ENCODE peak calls at places on chromosome 7, in four cellular contexts. G is GM23338, S is GM12892, I is Panc1. V is an unnamed sample.

GRCh38 chr7:88344956-88345832 is 38.5 kb upstream of the STEAP4 start:
- DNase-seq in I (no peak), S (no peak), G (peak), V (no peak)

GRCh38 chr7:68291710-68292109 is 1295.1 kb downstream of the TYW1 start:
- DNase-seq in I (no peak), G (no peak), S (no peak), V (no peak)

GRCh38 chr7:82210422-82211184 is 233.0 kb downstream of the CACNA2D1 start:
- DNase-seq in I (no peak), G (no peak), S (no peak), V (no peak)

GRCh38 chr7:117600912-117601311 is 121.1 kb downstream of the CFTR start:
- DNase-seq in I (no peak), G (no peak), S (no peak), V (no peak)

GRCh38 chr7:107779647-107780099 is 23.4 kb downstream of the SLC26A3 start:
- DNase-seq in I (no peak), G (no peak), S (no peak), V (no peak)

GRCh38 chr7:46654546-46655443 is 733.7 kb upstream of the IGFBP3 start:
- DNase-seq in S (no peak), I (no peak), G (no peak), V (no peak)

GRCh38 chr7:20164420-20165145 is 52.6 kb downstream of the MACC1 start:
- DNase-seq in I (no peak), S (no peak), G (no peak), V (no peak)

GRCh38 chr7:12491526-12491925 is 79.0 kb upstream of the SCIN start:
- DNase-seq in I (no peak), S (no peak), G (no peak), V (no peak)

GRCh38 chr7:38428040-38428439 is 154.6 kb upstream of the TARP start:
- DNase-seq in G (no peak), S (no peak), I (no peak), V (no peak)

GRCh38 chr7:17466201-17466600 is 167.7 kb downstream of the AHR start:
- DNase-seq in G (no peak), I (no peak), S (no peak), V (no peak)

GRCh38 chr7:94182066-94182465 is 177.9 kb upstream of the BET1 start:
- DNase-seq in I (peak), S (no peak), G (no peak), V (no peak)

GRCh38 chr7:64882341-64883112 is 20.5 kb upstream of the ZNF273 start:
- DNase-seq in I (no peak), G (peak), S (peak), V (peak)

GRCh38 chr7:68107256-68107655 is 1110.6 kb downstream of the TYW1 start:
- DNase-seq in I (no peak), S (no peak), G (no peak), V (no peak)

GRCh38 chr7:32030904-32031692 is 39.1 kb downstream of the PDE1C start:
- DNase-seq in G (no peak), S (no peak), I (no peak), V (no peak)

GRCh38 chr7:104209063-104209462 is 1.2 kb upstream of the ORC5 start:
- DNase-seq in G (no peak), I (no peak), S (no peak), V (no peak)

GRCh38 chr7:27187158-27187701 is 2.2 kb upstream of the HOXA11 start:
- DNase-seq in I (no peak), S (no peak), G (no peak), V (no peak)

GRCh38 chr7:107319724-107320228 is 150.1 kb upstream of the GPR22 start:
- DNase-seq in G (no peak), I (no peak), S (no peak), V (no peak)

GRCh38 chr7:128112781-128113221 is 81.6 kb upstream of the LRRC4 start:
- DNase-seq in S (no peak), I (no peak), G (no peak), V (peak)

GRCh38 chr7:87027900-87028299 is 31.6 kb downstream of the ELAPOR2 start:
- DNase-seq in I (no peak), G (no peak), S (no peak), V (no peak)

GRCh38 chr7:28231181-28231580 is 50.6 kb upstream of the JAZF1 start:
- DNase-seq in S (no peak), I (no peak), G (no peak), V (no peak)

GRCh38 chr7:124762611-124763143 is 2.9 kb downstream of the GPR37 start:
- DNase-seq in I (no peak), S (no peak), G (no peak), V (no peak)

GRCh38 chr7:27172388-27172774 is 1.7 kb downstream of the HOXA10 start:
- DNase-seq in S (no peak), G (no peak), I (no peak), V (peak)

GRCh38 chr7:45923290-45923689 is 2.2 kb upstream of the IGFBP3 start:
- DNase-seq in S (no peak), I (no peak), G (peak), V (no peak)

GRCh38 chr7:155371884-155372781 is 74.5 kb downstream of the INSIG1 start:
- DNase-seq in I (no peak), G (peak), S (peak), V (no peak)

GRCh38 chr7:25862993-25863726 is 288.8 kb upstream of the NFE2L3 start:
- DNase-seq in G (no peak), I (no peak), S (no peak), V (no peak)

GRCh38 chr7:46486264-46487206 is 565.5 kb upstream of the IGFBP3 start:
- DNase-seq in I (peak), G (no peak), S (no peak), V (no peak)

GRCh38 chr7:143355450-143356385 is 6.8 kb downstream of the FAM131B start:
- DNase-seq in S (no peak), I (no peak), G (peak), V (no peak)

GRCh38 chr7:55099086-55099831 is 80.4 kb downstream of the EGFR start:
- DNase-seq in I (no peak), G (no peak), S (no peak), V (no peak)

GRCh38 chr7:36115448-36116321 is 37.4 kb upstream of the EEPD1 start:
- DNase-seq in I (peak), S (peak), G (no peak), V (no peak)

GRCh38 chr7:99372275-99373085 is 2.0 kb upstream of the ARPC1B start:
- DNase-seq in G (peak), S (no peak), I (no peak), V (no peak)

GRCh38 chr7:85508642-85509429 is 322.0 kb upstream of the SEMA3D start:
- DNase-seq in S (no peak), G (no peak), I (no peak), V (no peak)

GRCh38 chr7:66871076-66871475 is 49.9 kb upstream of the TMEM248 start:
- DNase-seq in I (no peak), G (no peak), S (no peak), V (no peak)

GRCh38 chr7:91034459-91035368 is 229.5 kb upstream of the FZD1 start:
- DNase-seq in S (peak), I (peak), G (peak), V (no peak)

GRCh38 chr7:50495746-50496145 is 45.6 kb upstream of the FIGNL1 start:
- DNase-seq in S (no peak), I (no peak), G (no peak), V (no peak)

GRCh38 chr7:2622869-2623697 is 8.7 kb upstream of the TTYH3 start:
- DNase-seq in S (no peak), G (no peak), I (no peak), V (no peak)

GRCh38 chr7:2619120-2619519 is 12.7 kb upstream of the TTYH3 start:
- DNase-seq in I (no peak), G (no peak), S (no peak), V (no peak)

GRCh38 chr7:2621948-2622640 is 9.7 kb upstream of the TTYH3 start:
- DNase-seq in S (no peak), I (no peak), G (peak), V (no peak)

GRCh38 chr7:2623698-2624014 is 8.1 kb upstream of the TTYH3 start:
- DNase-seq in G (no peak), S (no peak), I (no peak), V (no peak)

GRCh38 chr7:2621061-2621828 is 10.5 kb upstream of the TTYH3 start:
- DNase-seq in G (peak), S (no peak), I (no peak), V (no peak)
- TF ChIP-seq POLR2AphosphoS5 in G (no peak), S (no peak), I (no peak), V (no peak)

GRCh38 chr7:1085266-1085665 is 2.6 kb upstream of the GPER1 start:
- DNase-seq in S (no peak), G (no peak), I (no peak), V (no peak)

GRCh38 chr7:1087952-1088920 is at the start of gene GPER1:
- DNase-seq in S (no peak), I (no peak), G (peak), V (no peak)

GRCh38 chr7:1087462-1087809 is 477 bp upstream of the GPER1 start:
- DNase-seq in I (no peak), S (no peak), G (no peak), V (no peak)

GRCh38 chr7:1085910-1086421 is 1.9 kb upstream of the GPER1 start:
- DNase-seq in I (no peak), S (no peak), G (no peak), V (no peak)

GRCh38 chr7:1086588-1087461 is 1.1 kb upstream of the GPER1 start:
- DNase-seq in I (no peak), G (peak), S (peak), V (peak)
- TF ChIP-seq POLR2AphosphoS5 in I (no peak), G (peak), S (peak), V (no peak)

GRCh38 chr7:1555813-1556540 is at the start of gene TMEM184A:
- DNase-seq in I (no peak), G (peak), S (peak), V (peak)
- TF ChIP-seq POLR2AphosphoS5 in I (no peak), G (no peak), S (no peak), V (peak)

DNA sequence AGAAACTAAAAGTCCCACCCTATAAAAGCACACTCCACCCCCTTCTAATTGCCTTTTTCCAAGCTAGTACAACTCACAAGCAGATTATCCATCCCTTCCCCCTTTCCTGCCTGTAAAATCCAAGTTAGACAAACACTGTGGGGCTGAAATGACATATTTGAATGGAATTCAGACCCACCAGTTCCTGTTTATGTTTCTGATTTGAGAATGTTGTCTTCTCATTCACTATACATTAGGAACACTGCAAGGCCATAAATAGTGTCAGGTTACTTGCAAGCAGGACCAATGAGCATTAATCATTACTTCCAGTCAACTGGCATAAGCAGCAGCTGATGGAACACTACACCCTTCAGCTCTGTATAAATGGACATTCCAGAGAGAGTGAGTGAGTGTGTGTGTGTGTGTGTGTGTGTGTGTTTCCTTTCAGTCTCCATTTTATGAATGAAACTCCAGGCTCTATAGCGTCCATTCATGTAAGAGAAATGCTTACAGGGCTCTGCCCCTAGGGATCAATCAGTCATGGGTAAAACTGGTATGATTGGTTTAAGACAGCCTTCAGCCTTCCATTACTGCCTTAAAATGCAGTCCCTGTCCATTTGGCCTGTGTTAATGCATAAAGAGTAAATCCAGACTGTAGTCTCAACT is 69.3 kb downstream of the ETV1 start:
- DNase-seq in I (peak), G (peak), S (no peak), V (no peak)
- TF ChIP-seq POLR2AphosphoS5 in I (no peak), G (no peak), S (no peak), V (no peak)

GRCh38 chr7:75565129-75565528 is 73.0 kb downstream of the SPDYE5 start:
- DNase-seq in S (no peak), I (peak), G (peak), V (peak)
- TF ChIP-seq POLR2AphosphoS5 in S (no peak), I (no peak), G (no peak), V (peak)

GRCh38 chr7:133629696-133630095 is 376.8 kb downstream of the EXOC4 start:
- DNase-seq in I (no peak), S (no peak), G (no peak), V (no peak)

GRCh38 chr7:133635541-133635940 is 382.7 kb downstream of the EXOC4 start:
- DNase-seq in S (no peak), G (no peak), I (no peak), V (no peak)

GRCh38 chr7:133638835-133639234 is 386.0 kb downstream of the EXOC4 start:
- DNase-seq in G (no peak), I (no peak), S (no peak), V (no peak)

GRCh38 chr7:133633055-133633454 is 380.2 kb downstream of the EXOC4 start:
- DNase-seq in G (no peak), S (no peak), I (no peak), V (no peak)
- TF ChIP-seq POLR2AphosphoS5 in G (no peak), S (no peak), I (no peak), V (no peak)

GRCh38 chr7:80703272-80703671 is 64.8 kb downstream of the CD36 start:
- DNase-seq in I (no peak), G (no peak), S (no peak), V (no peak)

GRCh38 chr7:80699030-80699638 is 60.7 kb downstream of the CD36 start:
- DNase-seq in S (no peak), I (peak), G (peak), V (no peak)

GRCh38 chr7:80705164-80705781 is 66.8 kb downstream of the CD36 start:
- DNase-seq in G (no peak), S (no peak), I (no peak), V (no peak)

DNA sequence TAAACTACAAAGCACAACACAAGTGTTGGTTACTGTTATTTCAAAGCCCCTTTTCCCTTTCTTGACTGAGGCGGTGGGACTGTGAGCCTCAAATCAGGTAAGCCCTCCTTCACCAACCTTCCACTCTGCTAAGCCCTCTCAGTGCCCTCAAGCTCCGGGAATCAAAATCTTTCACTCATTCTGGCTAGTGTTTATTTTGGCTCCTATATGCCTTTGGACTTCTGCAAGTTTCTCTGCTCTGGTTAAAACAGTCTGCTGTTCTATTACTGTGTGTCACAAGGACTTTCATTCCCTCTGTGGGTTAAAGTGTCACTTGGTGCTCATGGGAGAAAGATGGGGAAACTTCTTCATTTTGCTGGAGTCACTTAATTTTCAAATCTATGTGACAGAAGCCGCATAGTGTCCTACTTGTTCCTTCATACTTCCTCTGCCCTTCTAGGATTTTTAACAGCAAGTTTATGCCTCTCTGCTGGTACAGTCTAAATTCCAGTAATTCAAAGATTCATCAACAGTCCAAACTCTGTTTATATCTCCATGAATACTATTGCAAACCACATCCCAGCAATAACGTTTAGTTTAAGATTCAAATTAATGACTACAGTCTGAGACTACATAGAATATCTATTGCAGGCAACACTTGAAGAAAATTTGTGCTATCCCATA is 61.3 kb downstream of the CD36 start:
- DNase-seq in G (no peak), S (no peak), I (no peak), V (no peak)
- TF ChIP-seq POLR2AphosphoS5 in G (no peak), S (no peak), I (no peak), V (no peak)

DNA sequence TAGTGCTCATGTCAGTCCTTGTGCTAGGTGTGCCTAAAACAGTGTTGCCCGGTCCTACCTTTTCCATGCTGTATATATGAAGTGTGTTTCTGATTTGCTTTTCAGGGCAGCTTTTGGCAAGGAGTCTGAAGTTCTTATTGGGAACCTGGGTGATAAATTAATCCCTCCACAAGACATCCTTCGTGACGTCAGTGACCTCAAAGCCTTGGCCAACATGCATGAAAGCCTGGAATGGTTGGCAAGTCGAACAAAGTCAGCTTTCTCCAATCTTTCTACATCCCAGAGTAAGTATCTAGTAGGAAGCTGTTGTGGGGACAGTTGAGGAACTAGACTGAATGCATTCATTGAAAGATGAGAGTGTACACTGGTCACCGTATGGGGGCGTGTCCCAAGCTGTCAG is 189.4 kb upstream of the LRGUK start:
- DNase-seq in I (no peak), G (no peak), S (no peak), V (no peak)
- TF ChIP-seq POLR2AphosphoS5 in I (no peak), G (no peak), S (no peak), V (no peak)

V was measured in breast epithelium.